ENCODE peak calls at places on chromosomes 2 and 18, in four cellular contexts. C is K562, Z is GM12878, J is HepG2. O is an unnamed sample.

GRCh38 chr2:240780023-240780831 is 39.8 kb downstream of the KIF1A start:
- DNase-seq in C (no peak), Z (no peak), J (no peak), O (no peak)

GRCh38 chr2:165871025-165871424 is 77.0 kb upstream of the GALNT3 start:
- DNase-seq in C (no peak), Z (no peak), J (no peak), O (no peak)

GRCh38 chr2:237616373-237617304 is 10.7 kb upstream of the LRRFIP1 start:
- DNase-seq in C (no peak), Z (no peak), J (no peak), O (no peak)

GRCh38 chr2:232363784-232364615 is 14.6 kb upstream of the ALPP start:
- DNase-seq in C (no peak), Z (peak; percentile 24), J (no peak), O (no peak)

GRCh38 chr2:658426-658825 is 18.8 kb downstream of the TMEM18 start:
- DNase-seq in C (no peak), Z (no peak), J (no peak), O (no peak)

GRCh38 chr2:207257291-207258190 is 91.8 kb upstream of the KLF7 start:
- DNase-seq in C (no peak), Z (no peak), J (no peak), O (no peak)

GRCh38 chr2:193929131-193929530 is 1727.9 kb upstream of the SLC39A10 start:
- DNase-seq in C (no peak), Z (no peak), J (no peak), O (no peak)

GRCh38 chr2:200033939-200034338 is 78.6 kb downstream of the MAIP1 start:
- DNase-seq in C (no peak), Z (no peak), J (no peak), O (no peak)

GRCh38 chr2:219056176-219056895 is 4.4 kb downstream of the IHH start:
- DNase-seq in C (no peak), Z (no peak), J (no peak), O (no peak)

GRCh38 chr2:70412294-70413075 is 110.6 kb upstream of the FAM136A start:
- DNase-seq in C (no peak), Z (no peak), J (no peak), O (no peak)

GRCh38 chr2:25917832-25918231 is 39.5 kb upstream of the ASXL2 start:
- DNase-seq in C (no peak), Z (no peak), J (no peak), O (no peak)

GRCh38 chr2:88481937-88482336 is 29.4 kb upstream of the FOXI3 start:
- DNase-seq in C (no peak), Z (no peak), J (no peak), O (no peak)

GRCh38 chr2:72765997-72766609 is 59.7 kb downstream of the EXOC6B start:
- DNase-seq in C (no peak), Z (no peak), J (no peak), O (no peak)

GRCh38 chr18:56307354-56307753 is 331.0 kb downstream of the TXNL1 start:
- DNase-seq in C (no peak), Z (no peak), J (no peak), O (no peak)

GRCh38 chr2:120712180-120712678 is 23.4 kb upstream of the GLI2 start:
- DNase-seq in C (no peak), Z (no peak), J (no peak), O (peak; percentile 46)

GRCh38 chr18:57881818-57882413 is 78.8 kb upstream of the ATP8B1 start:
- DNase-seq in C (peak; percentile 41), Z (peak; percentile 32), J (peak; percentile 75), O (peak; percentile 57)

GRCh38 chr2:85997016-85997970 is 108.4 kb downstream of the POLR1A start:
- DNase-seq in C (peak; percentile 46), Z (no peak), J (no peak), O (no peak)

DNA sequence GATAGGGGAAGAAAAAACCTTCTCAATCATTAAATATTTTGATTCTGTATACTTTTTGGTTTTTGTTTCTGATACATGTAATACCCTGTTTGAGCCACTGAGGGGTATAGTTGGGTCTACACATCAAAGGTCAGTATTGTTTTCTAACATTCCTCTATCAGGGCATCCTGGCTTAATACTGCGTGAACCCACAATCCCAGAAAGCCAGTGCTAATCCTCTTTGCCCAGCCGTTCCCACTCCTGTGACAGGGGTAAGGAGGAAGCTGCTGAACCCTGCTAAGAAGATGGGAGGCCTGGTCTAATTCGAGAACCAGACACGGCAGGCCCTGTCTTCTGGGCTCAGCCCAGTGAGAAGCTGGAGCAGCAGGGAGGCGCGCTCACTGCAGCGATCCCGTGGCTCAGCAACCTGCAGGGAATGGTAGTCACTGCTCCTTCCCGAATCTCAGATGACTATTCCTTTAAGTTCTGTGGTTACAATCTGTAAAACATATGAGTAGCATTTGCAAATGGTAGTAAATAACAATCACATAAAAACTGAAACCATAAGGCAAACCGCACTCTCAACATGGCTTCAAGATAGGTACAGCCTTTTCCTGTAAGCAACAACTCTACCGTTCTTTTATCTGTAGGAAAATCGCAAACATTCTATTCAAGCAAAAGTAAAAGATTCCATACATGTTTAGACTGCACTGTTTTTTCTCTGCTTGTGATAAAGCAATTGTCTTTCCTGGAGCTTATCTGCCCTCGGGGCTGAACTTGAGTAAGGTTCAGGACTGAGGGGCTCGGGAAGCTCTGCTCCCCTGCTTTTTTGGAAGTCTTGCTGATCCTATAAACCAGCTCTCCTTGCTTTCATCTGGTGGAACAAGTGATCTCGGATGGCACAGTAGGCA is 87.0 kb downstream of the EPB41L3 start:
- DNase-seq in C (no peak), Z (no peak), J (peak; percentile 7), O (peak; percentile 24)
- TF ChIP-seq NFIC in C (no peak), Z (no peak), J (no peak), O (no peak)

DNA sequence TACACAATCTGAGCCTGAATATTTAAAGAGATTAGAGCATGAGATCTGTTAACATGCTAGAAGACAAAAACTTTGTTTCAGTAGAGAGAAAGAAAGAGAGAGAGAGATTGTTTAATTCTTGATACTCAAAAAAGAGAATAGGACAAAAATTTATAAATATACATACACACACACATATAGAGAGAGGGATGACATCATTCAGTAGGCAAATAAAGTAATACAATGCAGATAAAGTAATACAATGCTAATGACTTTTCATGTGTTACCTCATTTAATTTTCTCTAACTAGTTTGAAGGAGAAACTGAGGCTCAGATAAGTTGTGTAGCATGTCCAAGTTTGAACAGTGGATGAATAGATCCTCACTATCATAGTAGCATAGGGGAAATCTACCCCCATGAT is 286.4 kb downstream of the CMPK2 start:
- DNase-seq in C (no peak), Z (no peak), J (no peak), O (no peak)
- H3K27ac ChIP-seq in C (no peak overlapping the region), Z (no peak overlapping the region), J (no peak overlapping the region), O (no peak overlapping the region)

DNA sequence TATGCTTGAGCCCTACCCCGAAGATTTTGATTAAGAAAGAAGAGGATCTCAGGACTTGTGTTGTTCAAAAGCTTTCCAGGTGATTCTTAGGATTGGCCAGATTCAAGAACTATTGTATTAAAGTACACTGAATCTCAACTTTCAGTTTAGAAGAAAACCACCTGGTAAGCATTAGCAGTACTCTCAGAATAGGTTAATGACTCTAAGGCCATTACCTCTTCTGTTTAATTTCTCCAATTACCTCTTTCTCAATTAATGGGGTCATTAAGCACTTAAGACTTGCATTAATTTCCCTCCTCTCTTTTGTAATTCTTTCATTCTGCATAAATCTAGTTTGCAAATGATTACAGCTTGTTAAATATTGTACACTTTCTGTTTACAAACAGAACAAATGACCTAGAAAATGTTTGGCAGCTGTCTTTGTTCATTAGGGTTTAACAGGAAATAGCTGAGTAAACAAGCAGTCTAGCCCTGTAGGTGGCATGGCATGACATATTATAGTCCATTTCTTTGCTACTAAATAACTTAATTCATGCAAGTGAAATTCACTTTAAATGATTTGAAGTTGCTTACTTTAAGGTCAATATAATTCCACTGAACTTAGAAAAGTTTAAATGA is 20.4 kb upstream of the TDRD15 start:
- DNase-seq in C (no peak), Z (no peak), J (peak; percentile 30), O (no peak)
- TF ChIP-seq NFIC in C (no peak), Z (no peak), J (peak; percentile 55), O (no peak)

GRCh38 chr2:159065313-159065712 is 96.9 kb downstream of the TANC1 start:
- DNase-seq in C (no peak), Z (no peak), J (no peak), O (no peak)
- H3K27ac ChIP-seq in C (no peak overlapping the region), Z (no peak overlapping the region), J (no peak overlapping the region), O (peak overlapping the region; percentile 77)

DNA sequence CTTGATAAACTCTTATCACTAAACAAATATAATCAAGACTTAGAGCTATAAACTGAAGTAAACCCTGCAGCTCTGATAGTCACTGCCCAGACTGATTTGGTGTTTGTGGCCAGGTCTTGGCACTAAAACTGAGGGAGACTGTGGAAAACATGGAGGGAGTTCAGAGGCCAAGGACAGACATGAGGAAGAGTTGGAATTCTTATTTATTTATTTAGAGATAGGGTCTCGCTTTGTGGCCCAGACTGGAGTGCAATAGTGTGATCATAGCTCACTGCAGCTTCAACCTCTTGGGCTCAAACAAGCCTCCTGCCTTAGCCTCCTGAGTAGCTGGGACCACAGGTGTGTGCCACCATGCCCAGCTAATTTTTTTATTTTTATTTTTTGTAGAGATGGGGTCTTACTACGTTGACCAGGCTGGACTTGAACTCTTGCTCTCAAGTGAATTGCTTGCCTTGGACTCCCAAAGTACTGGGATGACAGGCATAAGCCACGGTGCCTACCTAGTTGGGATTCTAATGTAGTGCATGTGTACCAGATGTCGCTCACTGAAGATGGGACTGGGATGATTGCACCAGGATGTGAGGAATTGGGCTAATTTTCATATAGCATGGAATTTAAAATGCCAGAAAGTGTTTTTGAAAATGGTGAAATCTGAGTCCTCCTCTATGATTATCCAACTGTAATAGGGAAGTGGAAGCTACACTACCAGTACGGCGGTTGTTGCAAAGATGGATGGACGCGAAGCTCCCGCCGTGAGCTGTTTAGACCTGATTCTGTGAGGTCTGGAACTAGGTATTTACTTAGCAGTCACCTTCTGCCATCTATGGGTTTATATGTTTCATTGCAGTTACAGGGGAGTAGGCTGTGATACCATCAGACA is 52.7 kb upstream of the CTLA4 start:
- DNase-seq in C (peak; percentile 37), Z (no peak), J (peak; percentile 88), O (peak; percentile 74)
- TF ChIP-seq NFIC in C (no peak), Z (no peak), J (no peak), O (no peak)

GRCh38 chr2:15864176-15864769 is 76.1 kb upstream of the MYCN start:
- DNase-seq in C (no peak), Z (no peak), J (no peak), O (no peak)
- H3K27ac ChIP-seq in C (no peak overlapping the region), Z (no peak overlapping the region), J (no peak overlapping the region), O (no peak overlapping the region)

GRCh38 chr2:197450485-197450884 is 2.9 kb upstream of the COQ10B start:
- DNase-seq in C (no peak), Z (no peak), J (no peak), O (no peak)
- TF ChIP-seq NFIC in C (no peak), Z (no peak), J (no peak), O (no peak)

DNA sequence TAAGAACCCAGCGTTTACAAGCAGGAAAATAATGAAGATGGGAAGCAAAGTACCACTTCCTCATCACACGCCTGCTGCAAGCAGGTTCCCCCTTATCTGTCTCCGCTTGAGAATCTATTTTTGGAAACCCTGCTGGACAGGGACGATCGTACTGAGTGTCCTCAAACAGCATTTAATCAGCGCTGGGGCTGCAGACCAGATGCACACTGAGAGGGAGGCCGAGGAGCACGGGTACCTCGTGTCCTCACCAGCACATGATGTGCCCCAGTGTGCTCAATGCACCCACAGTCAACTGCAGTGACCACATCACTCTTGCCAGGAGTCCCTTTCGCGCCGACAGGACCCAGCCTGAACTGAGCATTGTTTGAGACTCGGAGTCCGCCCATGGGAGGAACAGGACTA is 160.3 kb downstream of the HDAC4 start:
- DNase-seq in C (no peak), Z (no peak), J (no peak), O (peak; percentile 80)
- H3K27ac ChIP-seq in C (no peak overlapping the region), Z (no peak overlapping the region), J (no peak overlapping the region), O (peak overlapping the region; percentile 24)

GRCh38 chr2:45771251-45771650 is 119.8 kb downstream of the PRKCE start:
- DNase-seq in C (no peak), Z (no peak), J (no peak), O (peak; percentile 62)
- TF ChIP-seq NFIC in C (no peak), Z (no peak), J (no peak), O (no peak)

GRCh38 chr2:215137329-215137686 is 1.1 kb downstream of the ABCA12 start:
- DNase-seq in C (no peak), Z (no peak), J (no peak), O (no peak)
- H3K27ac ChIP-seq in C (no peak overlapping the region), Z (peak overlapping the region; percentile 85), J (no peak overlapping the region), O (peak overlapping the region; percentile 80)

O was measured in SK-N-SH.